ENCODE peak calls at places on chromosomes 3 and 15, in nine cellular contexts. One of them, this sample, is unnamed.

GRCh38 chr3:35028157-35028556 is 611.2 kb upstream of the ARPP21 start:
- DNase-seq in Ammon's horn: no peak
- DNase-seq in NCI-H748 treated with DMSO at 0.1 percent for 48 hours: no peak
- DNase-seq in NCI-H69: no peak
- DNase-seq in upper lobe of right lung: no peak
- DNase-seq in transverse colon: no peak
- DNase-seq in coronary artery: no peak
- DNase-seq in T-helper 2 cell: no peak
- DNase-seq in SHP77: no peak
- DNase-seq in this sample: no peak

GRCh38 chr3:15647629-15648167 is 46.2 kb downstream of the BTD start:
- DNase-seq in transverse colon: peak; percentile 54
- DNase-seq in coronary artery: no peak
- DNase-seq in Ammon's horn: no peak
- DNase-seq in T-helper 2 cell: peak; percentile 65
- DNase-seq in NCI-H69: no peak
- DNase-seq in SHP77: no peak
- DNase-seq in upper lobe of right lung: no peak
- DNase-seq in NCI-H748 treated with DMSO at 0.1 percent for 48 hours: no peak
- DNase-seq in this sample: peak; percentile 21

GRCh38 chr3:126147932-126148683 is 32.3 kb downstream of the ALDH1L1 start:
- DNase-seq in NCI-H69: no peak
- DNase-seq in Ammon's horn: no peak
- DNase-seq in SHP77: no peak
- DNase-seq in upper lobe of right lung: peak; percentile 55
- DNase-seq in transverse colon: peak; percentile 4
- DNase-seq in NCI-H748 treated with DMSO at 0.1 percent for 48 hours: no peak
- DNase-seq in coronary artery: no peak
- DNase-seq in T-helper 2 cell: no peak
- DNase-seq in this sample: no peak

GRCh38 chr3:35524851-35525250 is 114.5 kb upstream of the ARPP21 start:
- DNase-seq in NCI-H748 treated with DMSO at 0.1 percent for 48 hours: no peak
- DNase-seq in transverse colon: no peak
- DNase-seq in SHP77: no peak
- DNase-seq in upper lobe of right lung: no peak
- DNase-seq in T-helper 2 cell: no peak
- DNase-seq in Ammon's horn: no peak
- DNase-seq in coronary artery: no peak
- DNase-seq in NCI-H69: no peak
- DNase-seq in this sample: no peak

GRCh38 chr15:36954486-36954885 is 145.9 kb downstream of the MEIS2 start:
- DNase-seq in upper lobe of right lung: no peak
- DNase-seq in SHP77: no peak
- DNase-seq in coronary artery: no peak
- DNase-seq in Ammon's horn: no peak
- DNase-seq in NCI-H748 treated with DMSO at 0.1 percent for 48 hours: no peak
- DNase-seq in transverse colon: no peak
- DNase-seq in T-helper 2 cell: no peak
- DNase-seq in NCI-H69: peak; percentile 26
- DNase-seq in this sample: no peak

GRCh38 chr15:27342991-27343390 is 372.0 kb downstream of the GABRG3 start:
- DNase-seq in NCI-H748 treated with DMSO at 0.1 percent for 48 hours: peak; percentile 47
- DNase-seq in SHP77: no peak
- DNase-seq in NCI-H69: peak; percentile 96
- DNase-seq in upper lobe of right lung: no peak
- DNase-seq in Ammon's horn: no peak
- DNase-seq in transverse colon: no peak
- DNase-seq in coronary artery: no peak
- DNase-seq in T-helper 2 cell: no peak
- DNase-seq in this sample: no peak

GRCh38 chr15:80123034-80123433 is 29.8 kb upstream of the FAH start:
- DNase-seq in NCI-H748 treated with DMSO at 0.1 percent for 48 hours: no peak
- DNase-seq in NCI-H69: no peak
- DNase-seq in coronary artery: no peak
- DNase-seq in Ammon's horn: no peak
- DNase-seq in transverse colon: no peak
- DNase-seq in T-helper 2 cell: no peak
- DNase-seq in SHP77: no peak
- DNase-seq in upper lobe of right lung: no peak
- DNase-seq in this sample: no peak

GRCh38 chr15:80580107-80580506 is 115.0 kb upstream of the ABHD17C start:
- DNase-seq in coronary artery: no peak
- DNase-seq in SHP77: no peak
- DNase-seq in Ammon's horn: no peak
- DNase-seq in transverse colon: no peak
- DNase-seq in T-helper 2 cell: no peak
- DNase-seq in NCI-H69: no peak
- DNase-seq in upper lobe of right lung: no peak
- DNase-seq in NCI-H748 treated with DMSO at 0.1 percent for 48 hours: no peak
- DNase-seq in this sample: no peak

GRCh38 chr15:37014137-37014536 is 86.2 kb downstream of the MEIS2 start:
- DNase-seq in NCI-H748 treated with DMSO at 0.1 percent for 48 hours: no peak
- DNase-seq in coronary artery: no peak
- DNase-seq in transverse colon: no peak
- DNase-seq in T-helper 2 cell: no peak
- DNase-seq in NCI-H69: no peak
- DNase-seq in SHP77: no peak
- DNase-seq in Ammon's horn: no peak
- DNase-seq in upper lobe of right lung: no peak
- DNase-seq in this sample: no peak

GRCh38 chr15:42332331-42332730 is 27.0 kb upstream of the CAPN3 start:
- DNase-seq in Ammon's horn: no peak
- DNase-seq in SHP77: no peak
- DNase-seq in NCI-H748 treated with DMSO at 0.1 percent for 48 hours: no peak
- DNase-seq in upper lobe of right lung: no peak
- DNase-seq in T-helper 2 cell: no peak
- DNase-seq in coronary artery: no peak
- DNase-seq in transverse colon: no peak
- DNase-seq in NCI-H69: no peak
- DNase-seq in this sample: no peak

GRCh38 chr15:55858661-55859060 is 115.7 kb upstream of the PRTG start:
- DNase-seq in Ammon's horn: no peak
- DNase-seq in upper lobe of right lung: no peak
- DNase-seq in NCI-H69: peak; percentile 43
- DNase-seq in T-helper 2 cell: no peak
- DNase-seq in SHP77: no peak
- DNase-seq in coronary artery: no peak
- DNase-seq in NCI-H748 treated with DMSO at 0.1 percent for 48 hours: no peak
- DNase-seq in transverse colon: no peak
- DNase-seq in this sample: no peak

GRCh38 chr3:59480486-59480995 is 430.7 kb upstream of the CFAP20DC start:
- DNase-seq in NCI-H69: peak; percentile 20
- DNase-seq in upper lobe of right lung: no peak
- DNase-seq in T-helper 2 cell: no peak
- DNase-seq in coronary artery: no peak
- DNase-seq in Ammon's horn: no peak
- DNase-seq in transverse colon: no peak
- DNase-seq in NCI-H748 treated with DMSO at 0.1 percent for 48 hours: no peak
- DNase-seq in SHP77: no peak
- DNase-seq in this sample: no peak

GRCh38 chr15:101449471-101450425 is 39.8 kb downstream of the PCSK6 start:
- DNase-seq in Ammon's horn: no peak
- DNase-seq in NCI-H69: no peak
- DNase-seq in SHP77: no peak
- DNase-seq in coronary artery: peak; percentile 54
- DNase-seq in transverse colon: no peak
- DNase-seq in upper lobe of right lung: no peak
- DNase-seq in NCI-H748 treated with DMSO at 0.1 percent for 48 hours: no peak
- DNase-seq in T-helper 2 cell: no peak
- DNase-seq in this sample: no peak

GRCh38 chr15:40045572-40046217 is 6.7 kb upstream of the SRP14 start:
- DNase-seq in coronary artery: peak; percentile 62
- DNase-seq in transverse colon: peak; percentile 41
- DNase-seq in NCI-H69: peak; percentile 52
- DNase-seq in upper lobe of right lung: no peak
- DNase-seq in Ammon's horn: no peak
- DNase-seq in T-helper 2 cell: no peak
- DNase-seq in NCI-H748 treated with DMSO at 0.1 percent for 48 hours: no peak
- DNase-seq in SHP77: no peak
- DNase-seq in this sample: no peak

GRCh38 chr3:43162573-43163084 is 56.8 kb upstream of the POMGNT2 start:
- DNase-seq in NCI-H69: no peak
- DNase-seq in coronary artery: no peak
- DNase-seq in Ammon's horn: no peak
- DNase-seq in NCI-H748 treated with DMSO at 0.1 percent for 48 hours: no peak
- DNase-seq in T-helper 2 cell: peak; percentile 56
- DNase-seq in transverse colon: no peak
- DNase-seq in upper lobe of right lung: no peak
- DNase-seq in SHP77: no peak
- DNase-seq in this sample: peak; percentile 26

GRCh38 chr15:70210076-70210475 is 112.4 kb upstream of the TLE3 start:
- DNase-seq in NCI-H748 treated with DMSO at 0.1 percent for 48 hours: no peak
- DNase-seq in SHP77: no peak
- DNase-seq in transverse colon: no peak
- DNase-seq in coronary artery: no peak
- DNase-seq in upper lobe of right lung: no peak
- DNase-seq in Ammon's horn: no peak
- DNase-seq in NCI-H69: no peak
- DNase-seq in T-helper 2 cell: no peak
- DNase-seq in this sample: no peak

GRCh38 chr3:143839980-143840379 is 8.3 kb downstream of the SLC9A9 start:
- DNase-seq in NCI-H748 treated with DMSO at 0.1 percent for 48 hours: no peak
- DNase-seq in transverse colon: no peak
- DNase-seq in T-helper 2 cell: no peak
- DNase-seq in NCI-H69: no peak
- DNase-seq in SHP77: no peak
- DNase-seq in coronary artery: no peak
- DNase-seq in Ammon's horn: no peak
- DNase-seq in upper lobe of right lung: no peak
- DNase-seq in this sample: no peak

GRCh38 chr3:196120291-196120951 is 38.5 kb upstream of the TFRC start:
- DNase-seq in upper lobe of right lung: no peak
- DNase-seq in SHP77: no peak
- DNase-seq in NCI-H748 treated with DMSO at 0.1 percent for 48 hours: no peak
- DNase-seq in Ammon's horn: peak; percentile 30
- DNase-seq in T-helper 2 cell: no peak
- DNase-seq in transverse colon: no peak
- DNase-seq in NCI-H69: no peak
- DNase-seq in coronary artery: no peak
- DNase-seq in this sample: no peak

GRCh38 chr3:134432236-134432635 is 53.5 kb downstream of the ANAPC13 start:
- DNase-seq in coronary artery: no peak
- DNase-seq in Ammon's horn: no peak
- DNase-seq in transverse colon: no peak
- DNase-seq in NCI-H69: no peak
- DNase-seq in NCI-H748 treated with DMSO at 0.1 percent for 48 hours: peak; percentile 21
- DNase-seq in T-helper 2 cell: no peak
- DNase-seq in SHP77: peak; percentile 28
- DNase-seq in upper lobe of right lung: no peak
- DNase-seq in this sample: no peak

GRCh38 chr3:197501879-197502620 is 53.7 kb downstream of the BDH1 start:
- DNase-seq in T-helper 2 cell: no peak
- DNase-seq in NCI-H69: peak; percentile 69
- DNase-seq in NCI-H748 treated with DMSO at 0.1 percent for 48 hours: no peak
- DNase-seq in upper lobe of right lung: peak; percentile 78
- DNase-seq in coronary artery: no peak
- DNase-seq in Ammon's horn: peak; percentile 71
- DNase-seq in transverse colon: peak; percentile 88
- DNase-seq in SHP77: peak; percentile 28
- DNase-seq in this sample: no peak